ENCODE peak calls at places on chromosomes 16 and 17, in six cellular contexts. Q is PC-9, G is AML-193, I is NCI-H510A, J is mesenchymal stem cell, F is fibroblast of mammary gland. Z is an unnamed sample.

GRCh38 chr17:3681057-3681456 is 12.4 kb downstream of the EMC6 start:
- DNase-seq in Q (no peak), G (no peak), I (no peak), J (no peak), F (no peak), Z (no peak)

GRCh38 chr16:68823401-68823800 is 19.9 kb upstream of the TANGO6 start:
- DNase-seq in Q (peak; percentile 37), G (no peak), I (no peak), J (peak; percentile 71), F (peak; percentile 77), Z (peak; percentile 89)

GRCh38 chr16:54297154-54297553 is 10.6 kb upstream of the IRX3 start:
- DNase-seq in Q (no peak), G (no peak), I (no peak), J (no peak), F (no peak), Z (no peak)

GRCh38 chr17:39600469-39601009 is 7.2 kb downstream of the NEUROD2 start:
- DNase-seq in Q (no peak), G (no peak), I (no peak), J (no peak), F (no peak), Z (no peak)

GRCh38 chr17:28551421-28552186 is 820 bp downstream of the UNC119 start:
- DNase-seq in Q (no peak), G (no peak), I (peak; percentile 29), J (peak; percentile 51), F (no peak), Z (peak; percentile 45)

GRCh38 chr16:85119333-85120005 is 7.2 kb upstream of the CIBAR2 start:
- DNase-seq in Q (no peak), G (no peak), I (no peak), J (no peak), F (no peak), Z (no peak)

GRCh38 chr17:16287563-16288027 is 65.7 kb downstream of the CENPV start:
- DNase-seq in Q (peak; percentile 58), G (peak; percentile 70), I (no peak), J (peak; percentile 70), F (peak; percentile 62), Z (peak; percentile 83)

GRCh38 chr17:27494192-27495091 is 38.2 kb downstream of the KSR1 start:
- DNase-seq in Q (peak; percentile 76), G (no peak), I (peak; percentile 30), J (no peak), F (peak; percentile 24), Z (peak; percentile 70)

GRCh38 chr16:2874584-2875362 is 8.2 kb upstream of the FLYWCH2 start:
- DNase-seq in Q (peak; percentile 66), G (peak; percentile 69), I (no peak), J (peak; percentile 72), F (peak; percentile 75), Z (peak; percentile 82)

GRCh38 chr17:56595831-56596740 is 2.6 kb downstream of the NOG start:
- DNase-seq in Q (peak; percentile 23), G (no peak), I (peak; percentile 7), J (peak; percentile 34), F (no peak), Z (peak; percentile 36)

GRCh38 chr17:15232517-15232915 is 32.6 kb downstream of the PMP22 start:
- DNase-seq in Q (no peak), G (no peak), I (no peak), J (no peak), F (peak; percentile 14), Z (no peak)

GRCh38 chr16:72247821-72248253 is 75.9 kb upstream of the PMFBP1 start:
- DNase-seq in Q (no peak), G (no peak), I (no peak), J (peak; percentile 4), F (peak; percentile 83), Z (peak; percentile 28)

GRCh38 chr17:64128787-64129514 is 993 bp downstream of the ERN1 start:
- DNase-seq in Q (peak; percentile 34), G (no peak), I (no peak), J (peak; percentile 56), F (peak; percentile 38), Z (peak; percentile 60)

GRCh38 chr17:48819466-48819865 is 2.4 kb upstream of the TTLL6 start:
- DNase-seq in Q (no peak), G (no peak), I (no peak), J (no peak), F (no peak), Z (no peak)

GRCh38 chr17:38789185-38789584 is 10.2 kb downstream of the PIP4K2B start:
- DNase-seq in Q (no peak), G (no peak), I (no peak), J (peak; percentile 56), F (peak; percentile 79), Z (no peak)

GRCh38 chr16:66408181-66409048 is 18.7 kb upstream of the BEAN1 start:
- DNase-seq in Q (peak; percentile 42), G (peak; percentile 71), I (no peak), J (peak; percentile 89), F (peak; percentile 86), Z (peak; percentile 81)

GRCh38 chr16:14389359-14389758 is 240.7 kb downstream of the PARN start:
- DNase-seq in Q (no peak), G (no peak), I (no peak), J (no peak), F (no peak), Z (no peak)

GRCh38 chr17:45006927-45007461 is 38.9 kb upstream of the C1QL1 start:
- DNase-seq in Q (no peak), G (no peak), I (peak; percentile 34), J (no peak), F (no peak), Z (no peak)

GRCh38 chr16:16021988-16022682 is 72.7 kb downstream of the ABCC1 start:
- DNase-seq in Q (peak; percentile 99), G (no peak), I (peak; percentile 51), J (peak; percentile 98), F (peak; percentile 98), Z (peak; percentile 98)

GRCh38 chr17:18138065-18138749 is 29.7 kb downstream of the MYO15A start:
- DNase-seq in Q (no peak), G (no peak), I (no peak), J (no peak), F (no peak), Z (no peak)

GRCh38 chr16:61590577-61590976 is 445.7 kb downstream of the CDH8 start:
- DNase-seq in Q (no peak), G (no peak), I (no peak), J (no peak), F (no peak), Z (no peak)

GRCh38 chr17:16989953-16990860 is 18.3 kb upstream of the TNFRSF13B start:
- DNase-seq in Q (no peak), G (no peak), I (no peak), J (peak; percentile 60), F (peak; percentile 35), Z (no peak)

GRCh38 chr16:87874639-87875472 is 5.5 kb upstream of the SLC7A5 start:
- DNase-seq in Q (no peak), G (no peak), I (no peak), J (no peak), F (no peak), Z (no peak)

GRCh38 chr17:8225813-8226535 is 15.6 kb upstream of the AURKB start:
- DNase-seq in Q (no peak), G (no peak), I (peak; percentile 46), J (peak; percentile 88), F (peak; percentile 86), Z (peak; percentile 73)

GRCh38 chr17:66450008-66450856 is 147.8 kb downstream of the PRKCA start:
- DNase-seq in Q (no peak), G (no peak), I (no peak), J (no peak), F (no peak), Z (no peak)

GRCh38 chr16:89476811-89477261 is 13.5 kb downstream of the ANKRD11 start:
- DNase-seq in Q (no peak), G (no peak), I (no peak), J (no peak), F (no peak), Z (no peak)

GRCh38 chr17:17017343-17018014 is 24.8 kb upstream of the MPRIP start:
- DNase-seq in Q (no peak), G (no peak), I (no peak), J (no peak), F (no peak), Z (no peak)

GRCh38 chr16:64829678-64830077 is 292.2 kb downstream of the CDH11 start:
- DNase-seq in Q (no peak), G (no peak), I (no peak), J (peak; percentile 11), F (no peak), Z (no peak)

GRCh38 chr17:79915850-79916430 is 76.7 kb upstream of the CBX4 start:
- DNase-seq in Q (peak; percentile 97), G (peak; percentile 42), I (no peak), J (peak; percentile 34), F (peak; percentile 45), Z (no peak)

GRCh38 chr16:68658258-68658973 is 13.3 kb downstream of the CDH3 start:
- DNase-seq in Q (peak; percentile 78), G (no peak), I (no peak), J (peak; percentile 64), F (peak; percentile 50), Z (peak; percentile 87)

GRCh38 chr16:8931864-8932263 is 31.8 kb downstream of the USP7 start:
- DNase-seq in Q (peak; percentile 24), G (no peak), I (no peak), J (peak; percentile 67), F (peak; percentile 71), Z (peak; percentile 79)

GRCh38 chr17:38925263-38925995 is at the start of gene LASP1NB:
- DNase-seq in Q (no peak), G (no peak), I (no peak), J (no peak), F (peak; percentile 50), Z (peak; percentile 66)

GRCh38 chr16:23866628-23867027 is 30.8 kb downstream of the PRKCB start:
- DNase-seq in Q (no peak), G (no peak), I (no peak), J (no peak), F (no peak), Z (no peak)

GRCh38 chr16:80664226-80664625 is 123.4 kb downstream of the DYNLRB2 start:
- DNase-seq in Q (no peak), G (no peak), I (no peak), J (no peak), F (no peak), Z (no peak)

GRCh38 chr17:68731465-68731864 is 130.3 kb upstream of the FAM20A start:
- DNase-seq in Q (no peak), G (no peak), I (no peak), J (no peak), F (no peak), Z (no peak)

GRCh38 chr17:67051837-67052236 is 7.5 kb downstream of the CACNG1 start:
- DNase-seq in Q (no peak), G (no peak), I (no peak), J (no peak), F (no peak), Z (no peak)

GRCh38 chr16:56368545-56368944 is 56.8 kb downstream of the AMFR start:
- DNase-seq in Q (no peak), G (no peak), I (no peak), J (no peak), F (no peak), Z (no peak)

GRCh38 chr16:75000481-75001081 is 1.8 kb downstream of the ZNRF1 start:
- DNase-seq in Q (peak; percentile 11), G (no peak), I (no peak), J (peak; percentile 54), F (no peak), Z (peak; percentile 52)

GRCh38 chr17:6104956-6105355 is 34.8 kb downstream of the WSCD1 start:
- DNase-seq in Q (no peak), G (no peak), I (no peak), J (no peak), F (no peak), Z (peak; percentile 34)

Z was measured in astrocyte of the hippocampus.